ENCODE peak calls at places on chromosomes 1 and 21, in nine cellular contexts. One of them, this sample, is unnamed.

GRCh38 chr1:182149411-182149965 is 88.0 kb upstream of the ZNF648 start:
- DNase-seq in Ammon's horn: peak; percentile 83
- DNase-seq in PC-3: no peak
- DNase-seq in AG09319: peak; percentile 59
- DNase-seq in B cell: no peak
- DNase-seq in naive B cell: no peak
- DNase-seq in cerebellar cortex: no peak
- DNase-seq in stimulated activated CD4-positive, alpha-beta T cell treated with anti-CD3 and anti-CD28 coated beads, Interleukin-1b, Interleukin-23, amount 100 ng/mL, for 48 hours: peak; percentile 20
- DNase-seq in psoas muscle: peak; percentile 34
- DNase-seq in this sample: peak; percentile 60

GRCh38 chr1:246579818-246580217 is 13.6 kb downstream of the CNST start:
- DNase-seq in Ammon's horn: no peak
- DNase-seq in cerebellar cortex: no peak
- DNase-seq in B cell: peak; percentile 12
- DNase-seq in PC-3: no peak
- DNase-seq in stimulated activated CD4-positive, alpha-beta T cell treated with anti-CD3 and anti-CD28 coated beads, Interleukin-1b, Interleukin-23, amount 100 ng/mL, for 48 hours: no peak
- DNase-seq in naive B cell: no peak
- DNase-seq in psoas muscle: no peak
- DNase-seq in AG09319: no peak
- DNase-seq in this sample: no peak

GRCh38 chr1:153945131-153945794 is 1.3 kb downstream of the DENND4B start:
- DNase-seq in PC-3: no peak
- DNase-seq in naive B cell: peak; percentile 86
- DNase-seq in Ammon's horn: peak; percentile 62
- DNase-seq in cerebellar cortex: no peak
- DNase-seq in AG09319: no peak
- DNase-seq in stimulated activated CD4-positive, alpha-beta T cell treated with anti-CD3 and anti-CD28 coated beads, Interleukin-1b, Interleukin-23, amount 100 ng/mL, for 48 hours: peak; percentile 77
- DNase-seq in psoas muscle: peak; percentile 65
- DNase-seq in B cell: peak; percentile 86
- DNase-seq in this sample: peak; percentile 40

GRCh38 chr1:230191079-230191478 is 124.0 kb downstream of the GALNT2 start:
- DNase-seq in psoas muscle: no peak
- DNase-seq in cerebellar cortex: no peak
- DNase-seq in PC-3: no peak
- DNase-seq in naive B cell: peak; percentile 31
- DNase-seq in Ammon's horn: peak; percentile 80
- DNase-seq in B cell: peak; percentile 33
- DNase-seq in AG09319: no peak
- DNase-seq in stimulated activated CD4-positive, alpha-beta T cell treated with anti-CD3 and anti-CD28 coated beads, Interleukin-1b, Interleukin-23, amount 100 ng/mL, for 48 hours: no peak
- DNase-seq in this sample: peak; percentile 74

GRCh38 chr1:183757061-183757460 is 47.9 kb upstream of the RGL1 start:
- DNase-seq in Ammon's horn: no peak
- DNase-seq in PC-3: peak; percentile 78
- DNase-seq in B cell: no peak
- DNase-seq in AG09319: no peak
- DNase-seq in stimulated activated CD4-positive, alpha-beta T cell treated with anti-CD3 and anti-CD28 coated beads, Interleukin-1b, Interleukin-23, amount 100 ng/mL, for 48 hours: no peak
- DNase-seq in cerebellar cortex: no peak
- DNase-seq in naive B cell: no peak
- DNase-seq in psoas muscle: no peak
- DNase-seq in this sample: no peak

GRCh38 chr1:34918609-34919561 is 10.6 kb downstream of the DLGAP3 start:
- DNase-seq in AG09319: no peak
- DNase-seq in naive B cell: peak; percentile 28
- DNase-seq in stimulated activated CD4-positive, alpha-beta T cell treated with anti-CD3 and anti-CD28 coated beads, Interleukin-1b, Interleukin-23, amount 100 ng/mL, for 48 hours: no peak
- DNase-seq in psoas muscle: peak; percentile 19
- DNase-seq in Ammon's horn: peak; percentile 70
- DNase-seq in B cell: peak; percentile 39
- DNase-seq in PC-3: no peak
- DNase-seq in cerebellar cortex: no peak
- DNase-seq in this sample: no peak

GRCh38 chr21:34700605-34701004 is 31.8 kb downstream of the CLIC6 start:
- DNase-seq in naive B cell: no peak
- DNase-seq in PC-3: no peak
- DNase-seq in stimulated activated CD4-positive, alpha-beta T cell treated with anti-CD3 and anti-CD28 coated beads, Interleukin-1b, Interleukin-23, amount 100 ng/mL, for 48 hours: no peak
- DNase-seq in Ammon's horn: no peak
- DNase-seq in AG09319: no peak
- DNase-seq in psoas muscle: no peak
- DNase-seq in B cell: no peak
- DNase-seq in cerebellar cortex: no peak
- DNase-seq in this sample: no peak

GRCh38 chr1:177944673-177945014 is 25.2 kb downstream of the SEC16B start:
- DNase-seq in cerebellar cortex: no peak
- DNase-seq in B cell: no peak
- DNase-seq in PC-3: no peak
- DNase-seq in AG09319: no peak
- DNase-seq in Ammon's horn: no peak
- DNase-seq in naive B cell: no peak
- DNase-seq in stimulated activated CD4-positive, alpha-beta T cell treated with anti-CD3 and anti-CD28 coated beads, Interleukin-1b, Interleukin-23, amount 100 ng/mL, for 48 hours: no peak
- DNase-seq in psoas muscle: no peak
- DNase-seq in this sample: no peak

GRCh38 chr1:179933219-179933618 is 21.4 kb upstream of the CEP350 start:
- DNase-seq in B cell: no peak
- DNase-seq in PC-3: no peak
- DNase-seq in AG09319: no peak
- DNase-seq in Ammon's horn: no peak
- DNase-seq in stimulated activated CD4-positive, alpha-beta T cell treated with anti-CD3 and anti-CD28 coated beads, Interleukin-1b, Interleukin-23, amount 100 ng/mL, for 48 hours: no peak
- DNase-seq in cerebellar cortex: no peak
- DNase-seq in naive B cell: no peak
- DNase-seq in psoas muscle: no peak
- DNase-seq in this sample: no peak

GRCh38 chr1:209988706-209989105 is 50.7 kb downstream of the SYT14 start:
- DNase-seq in Ammon's horn: no peak
- DNase-seq in psoas muscle: no peak
- DNase-seq in cerebellar cortex: no peak
- DNase-seq in PC-3: peak; percentile 74
- DNase-seq in naive B cell: no peak
- DNase-seq in stimulated activated CD4-positive, alpha-beta T cell treated with anti-CD3 and anti-CD28 coated beads, Interleukin-1b, Interleukin-23, amount 100 ng/mL, for 48 hours: no peak
- DNase-seq in B cell: no peak
- DNase-seq in AG09319: no peak
- DNase-seq in this sample: no peak

GRCh38 chr1:24501371-24502167 is 1.1 kb upstream of the RCAN3 start:
- DNase-seq in Ammon's horn: peak; percentile 49
- DNase-seq in naive B cell: peak; percentile 55
- DNase-seq in psoas muscle: no peak
- DNase-seq in AG09319: no peak
- DNase-seq in stimulated activated CD4-positive, alpha-beta T cell treated with anti-CD3 and anti-CD28 coated beads, Interleukin-1b, Interleukin-23, amount 100 ng/mL, for 48 hours: no peak
- DNase-seq in cerebellar cortex: no peak
- DNase-seq in B cell: peak; percentile 59
- DNase-seq in PC-3: peak; percentile 41
- DNase-seq in this sample: peak; percentile 26

GRCh38 chr1:64569376-64569775 is 99.4 kb downstream of the CACHD1 start:
- DNase-seq in cerebellar cortex: no peak
- DNase-seq in naive B cell: no peak
- DNase-seq in Ammon's horn: no peak
- DNase-seq in B cell: no peak
- DNase-seq in AG09319: no peak
- DNase-seq in PC-3: no peak
- DNase-seq in stimulated activated CD4-positive, alpha-beta T cell treated with anti-CD3 and anti-CD28 coated beads, Interleukin-1b, Interleukin-23, amount 100 ng/mL, for 48 hours: no peak
- DNase-seq in psoas muscle: no peak
- DNase-seq in this sample: no peak

GRCh38 chr21:44866780-44867179 is 6.7 kb downstream of the PTTG1IP start:
- DNase-seq in Ammon's horn: no peak
- DNase-seq in AG09319: no peak
- DNase-seq in psoas muscle: no peak
- DNase-seq in PC-3: peak; percentile 13
- DNase-seq in naive B cell: no peak
- DNase-seq in cerebellar cortex: peak; percentile 36
- DNase-seq in stimulated activated CD4-positive, alpha-beta T cell treated with anti-CD3 and anti-CD28 coated beads, Interleukin-1b, Interleukin-23, amount 100 ng/mL, for 48 hours: no peak
- DNase-seq in B cell: no peak
- DNase-seq in this sample: no peak

GRCh38 chr1:68624233-68624632 is 127.4 kb upstream of the DEPDC1 start:
- DNase-seq in Ammon's horn: no peak
- DNase-seq in psoas muscle: no peak
- DNase-seq in cerebellar cortex: no peak
- DNase-seq in PC-3: peak; percentile 63
- DNase-seq in naive B cell: no peak
- DNase-seq in B cell: no peak
- DNase-seq in stimulated activated CD4-positive, alpha-beta T cell treated with anti-CD3 and anti-CD28 coated beads, Interleukin-1b, Interleukin-23, amount 100 ng/mL, for 48 hours: no peak
- DNase-seq in AG09319: no peak
- DNase-seq in this sample: no peak

GRCh38 chr1:24586970-24587820 is 31.3 kb downstream of the NCMAP start:
- DNase-seq in Ammon's horn: peak; percentile 72
- DNase-seq in AG09319: peak; percentile 5
- DNase-seq in PC-3: peak; percentile 73
- DNase-seq in B cell: peak; percentile 77
- DNase-seq in naive B cell: peak; percentile 57
- DNase-seq in stimulated activated CD4-positive, alpha-beta T cell treated with anti-CD3 and anti-CD28 coated beads, Interleukin-1b, Interleukin-23, amount 100 ng/mL, for 48 hours: peak; percentile 42
- DNase-seq in psoas muscle: no peak
- DNase-seq in cerebellar cortex: peak; percentile 62
- DNase-seq in this sample: peak; percentile 60

GRCh38 chr1:111448482-111448917 is 556 bp downstream of the WDR77 start:
- DNase-seq in Ammon's horn: no peak
- DNase-seq in B cell: no peak
- DNase-seq in PC-3: peak; percentile 34
- DNase-seq in naive B cell: peak; percentile 15
- DNase-seq in cerebellar cortex: peak; percentile 6
- DNase-seq in psoas muscle: no peak
- DNase-seq in AG09319: no peak
- DNase-seq in stimulated activated CD4-positive, alpha-beta T cell treated with anti-CD3 and anti-CD28 coated beads, Interleukin-1b, Interleukin-23, amount 100 ng/mL, for 48 hours: no peak
- DNase-seq in this sample: no peak

GRCh38 chr1:12501661-12502060 is 116.3 kb downstream of the DHRS3 start:
- DNase-seq in stimulated activated CD4-positive, alpha-beta T cell treated with anti-CD3 and anti-CD28 coated beads, Interleukin-1b, Interleukin-23, amount 100 ng/mL, for 48 hours: no peak
- DNase-seq in Ammon's horn: no peak
- DNase-seq in psoas muscle: no peak
- DNase-seq in naive B cell: no peak
- DNase-seq in B cell: no peak
- DNase-seq in cerebellar cortex: no peak
- DNase-seq in PC-3: peak; percentile 83
- DNase-seq in AG09319: no peak
- DNase-seq in this sample: no peak

This sample was measured in globus pallidus.